ENCODE peak calls at places on chromosomes 12 and 14, in nine cellular contexts. N is EH; L is NCI-H1092; J is SHP77 treated with DMSO at 0.1 percent for 48 hours; B is activated naive CD4-positive, alpha-beta T cell treated with anti-CD3 and anti-CD28 coated beads, Interleukin-2, amount 50 U/mL, for 16 hours; X is HS-5; O is WTC11; S is right atrium auricular region; W is adrenal gland. Q is an unnamed sample.
A peak's percentile ranks its signal among the peaks of the same experiment; 100 is the strongest.

GRCh38 chr12:51262758-51263177 is 7.4 kb downstream of the SMAGP start:
- DNase-seq in N (peak; percentile 75), L (no peak), J (no peak), B (no peak), X (no peak), O (peak; percentile 63), S (no peak), W (peak; percentile 89), Q (peak; percentile 67)

GRCh38 chr12:29270446-29270845 is 110.5 kb downstream of the ERGIC2 start:
- DNase-seq in N (no peak), L (no peak), J (no peak), B (no peak), X (no peak), O (no peak), S (no peak), W (no peak), Q (no peak)

GRCh38 chr12:83224012-83224411 is 537.3 kb downstream of the TMTC2 start:
- DNase-seq in N (no peak), L (no peak), J (no peak), B (no peak), X (no peak), O (no peak), S (no peak), W (no peak), Q (no peak)

GRCh38 chr14:60651936-60652673 is 2.8 kb upstream of the SIX1 start:
- DNase-seq in N (no peak), L (peak; percentile 57), J (no peak), B (no peak), X (no peak), O (peak; percentile 53), S (no peak), W (no peak), Q (peak; percentile 48)

GRCh38 chr12:117118838-117119591 is 19.8 kb upstream of the TESC start:
- DNase-seq in N (no peak), L (no peak), J (peak; percentile 72), B (no peak), X (no peak), O (peak; percentile 52), S (no peak), W (no peak), Q (no peak)

GRCh38 chr14:56514663-56515371 is 64.8 kb upstream of the TMEM260 start:
- DNase-seq in N (peak; percentile 24), L (no peak), J (no peak), B (no peak), X (peak; percentile 8), O (peak; percentile 16), S (no peak), W (no peak), Q (peak; percentile 23)

GRCh38 chr12:44668443-44668842 is 207.7 kb downstream of the NELL2 start:
- DNase-seq in N (no peak), L (no peak), J (no peak), B (no peak), X (no peak), O (no peak), S (no peak), W (no peak), Q (no peak)

GRCh38 chr12:25557830-25558436 is 4.8 kb upstream of the LMNTD1 start:
- DNase-seq in N (peak; percentile 56), L (no peak), J (peak; percentile 2), B (no peak), X (peak; percentile 20), O (peak; percentile 12), S (no peak), W (peak; percentile 14), Q (peak; percentile 40)

GRCh38 chr14:92877757-92878431 is 45.1 kb upstream of the CHGA start:
- DNase-seq in N (no peak), L (no peak), J (peak; percentile 32), B (no peak), X (no peak), O (peak; percentile 54), S (no peak), W (peak; percentile 88), Q (no peak)

GRCh38 chr14:104378636-104379225 is 200.8 kb upstream of the C14orf180 start:
- DNase-seq in N (no peak), L (no peak), J (no peak), B (no peak), X (no peak), O (no peak), S (no peak), W (no peak), Q (no peak)

GRCh38 chr12:78271546-78271945 is 440.9 kb downstream of the NAV3 start:
- DNase-seq in N (peak; percentile 3), L (no peak), J (no peak), B (no peak), X (no peak), O (no peak), S (no peak), W (no peak), Q (peak; percentile 61)

GRCh38 chr12:100720016-100720654 is 74.4 kb upstream of the ANO4 start:
- DNase-seq in N (peak; percentile 57), L (no peak), J (no peak), B (no peak), X (no peak), O (no peak), S (no peak), W (no peak), Q (no peak)

GRCh38 chr12:4221157-4221556 is 52.4 kb upstream of the CCND2 start:
- DNase-seq in N (peak; percentile 1), L (no peak), J (no peak), B (no peak), X (no peak), O (no peak), S (no peak), W (no peak), Q (no peak)

GRCh38 chr14:51443195-51444018 is 203.4 kb downstream of the TMX1 start:
- DNase-seq in N (peak; percentile 78), L (no peak), J (no peak), B (no peak), X (no peak), O (no peak), S (no peak), W (no peak), Q (peak; percentile 68)

Q was measured in fibroblast of lung.